ENCODE peak calls at places on chromosomes 5 and 9, in four cellular contexts. K is HCT116; N is colonic mucosa; J is effector memory CD4-positive, alpha-beta T cell. F is an unnamed sample.

GRCh38 chr5:137635521-137635921 is 100.4 kb downstream of the KLHL3 start:
- DNase-seq in K (no peak), N (no peak), J (no peak), F (no peak)

GRCh38 chr5:136686192-136686872 is 321.0 kb upstream of the TRPC7 start:
- DNase-seq in K (no peak), N (no peak), J (no peak), F (no peak)

GRCh38 chr9:130237071-130237470 is 28.5 kb upstream of the HMCN2 start:
- DNase-seq in K (no peak), N (no peak), J (no peak), F (no peak)

GRCh38 chr5:93675458-93676450 is 65.6 kb downstream of the POU5F2 start:
- DNase-seq in K (no peak), N (no peak), J (no peak), F (no peak)

GRCh38 chr9:134670042-134670525 is 28.5 kb downstream of the COL5A1 start:
- DNase-seq in K (no peak), N (no peak), J (no peak), F (no peak)

GRCh38 chr9:91395553-91396470 is 27.8 kb downstream of the NFIL3 start:
- DNase-seq in K (no peak), N (no peak), J (no peak), F (peak)

GRCh38 chr9:110429453-110429852 is 91.8 kb upstream of the TXNDC8 start:
- DNase-seq in K (no peak), N (no peak), J (no peak), F (no peak)

GRCh38 chr9:134725605-134725940 is 84.0 kb downstream of the COL5A1 start:
- DNase-seq in K (no peak), N (no peak), J (no peak), F (no peak)

GRCh38 chr9:121997791-121998190 is 95.3 kb downstream of the TTLL11 start:
- DNase-seq in K (no peak), N (no peak), J (no peak), F (no peak)

GRCh38 chr9:133237271-133237731 is 28.3 kb upstream of the OBP2B start:
- DNase-seq in K (no peak), N (no peak), J (no peak), F (no peak)

GRCh38 chr9:27497883-27498553 is 26.1 kb upstream of the IFNK start:
- DNase-seq in K (no peak), N (no peak), J (no peak), F (no peak)

GRCh38 chr5:77449277-77449676 is 42.8 kb downstream of the WDR41 start:
- DNase-seq in K (no peak), N (no peak), J (no peak), F (no peak)

GRCh38 chr5:134122530-134122929 is 8.0 kb downstream of the TCF7 start:
- DNase-seq in K (no peak), N (no peak), J (peak), F (no peak)

GRCh38 chr5:180898621-180899246 is at the start of gene BTNL8:
- DNase-seq in K (no peak), N (peak), J (no peak), F (no peak)

GRCh38 chr9:76730795-76731194 is 33.4 kb upstream of the PCA3 start:
- DNase-seq in K (no peak), N (no peak), J (no peak), F (no peak)

GRCh38 chr9:116288658-116289057 is 135.1 kb downstream of the PAPPA start:
- DNase-seq in K (no peak), N (no peak), J (no peak), F (no peak)

GRCh38 chr9:13478235-13478634 is 198.7 kb upstream of the MPDZ start:
- DNase-seq in K (no peak), N (no peak), J (no peak), F (no peak)

GRCh38 chr9:36187414-36187813 is 3.3 kb upstream of the CLTA start:
- DNase-seq in K (no peak), N (no peak), J (no peak), F (peak)

GRCh38 chr5:126098330-126099017 is 324.7 kb upstream of the GRAMD2B start:
- DNase-seq in K (no peak), N (no peak), J (no peak), F (no peak)

GRCh38 chr9:135218331-135219225 is 131.1 kb downstream of the OLFM1 start:
- DNase-seq in K (no peak), N (no peak), J (no peak), F (no peak)

GRCh38 chr9:133643362-133643755 is 7.2 kb downstream of the DBH start:
- DNase-seq in K (no peak), N (no peak), J (no peak), F (no peak)

GRCh38 chr5:171429543-171429910 is 10.1 kb downstream of the FGF18 start:
- DNase-seq in K (no peak), N (no peak), J (no peak), F (no peak)

GRCh38 chr9:35095175-35095574 is 1.2 kb downstream of the PIGO start:
- DNase-seq in K (no peak), N (no peak), J (no peak), F (no peak)
- H3K4me3 ChIP-seq in K (peak), N (no peak), J (no peak), F (peak)

DNA sequence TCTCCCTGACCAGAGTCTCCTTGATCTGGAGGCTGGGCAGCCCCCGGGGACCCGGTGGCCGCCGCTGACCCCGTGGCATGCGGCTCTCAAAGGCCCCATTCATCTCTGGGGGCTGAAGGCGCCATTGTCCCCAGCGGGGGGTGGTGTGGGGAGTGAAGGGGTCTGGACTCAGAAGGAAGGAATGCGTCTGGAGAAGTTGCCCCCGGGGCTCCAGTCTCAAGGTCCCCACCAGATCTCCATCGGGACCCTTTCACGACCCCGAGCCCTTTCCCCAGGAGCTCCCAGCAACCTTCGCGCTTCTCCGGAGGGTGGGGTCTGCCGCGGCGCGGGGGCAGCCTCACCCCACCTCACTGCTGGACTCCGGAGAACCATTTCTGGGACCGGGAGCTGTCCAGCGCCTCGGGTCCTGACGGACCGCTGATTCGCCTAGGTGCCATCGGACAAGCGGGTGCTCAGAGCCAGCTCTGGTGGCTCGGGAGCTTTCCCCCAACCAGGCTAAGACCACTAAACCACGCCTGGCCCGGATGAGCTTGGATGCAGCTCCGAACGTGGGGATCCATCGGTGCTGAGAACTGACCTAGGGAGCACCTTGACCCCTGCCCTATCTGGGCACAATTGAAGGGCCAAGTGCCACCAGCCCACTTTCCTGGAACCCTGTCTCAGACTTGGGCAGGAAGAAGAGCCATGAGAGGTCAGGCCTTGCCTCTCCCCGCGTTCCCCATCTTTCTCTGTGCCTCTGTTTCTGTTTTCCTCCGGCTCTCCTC is 5.2 kb upstream of the PCDH1 start:
- DNase-seq in K (no peak), N (no peak), J (no peak), F (no peak)
- H3K4me3 ChIP-seq in K (no peak), N (no peak), J (no peak), F (no peak)

DNA sequence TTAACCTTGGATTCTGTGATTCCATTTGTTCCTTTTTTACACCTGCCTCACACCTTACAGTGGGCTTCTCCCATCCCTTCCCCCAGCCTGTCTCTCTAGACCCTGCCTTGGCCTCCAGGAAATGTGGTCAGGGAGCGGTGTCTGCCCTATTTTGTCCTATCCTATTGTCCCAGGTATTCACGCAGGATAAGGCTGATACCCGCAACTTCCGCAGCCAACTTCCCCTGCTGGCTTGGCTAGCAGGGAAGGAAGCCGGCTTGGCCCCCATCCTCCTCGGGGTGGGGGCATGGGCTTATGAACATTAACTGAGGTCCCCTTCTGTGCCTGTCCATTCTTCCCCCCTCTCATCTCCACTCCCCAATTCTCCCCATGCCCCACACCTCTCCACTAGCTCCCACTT is 3.5 kb downstream of the CSF1R start:
- DNase-seq in K (no peak), N (peak), J (no peak), F (no peak)
- H3K4me3 ChIP-seq in K (no peak), N (no peak), J (no peak), F (no peak)

GRCh38 chr5:37833990-37834389 is 5.9 kb downstream of the GDNF start:
- DNase-seq in K (no peak), N (no peak), J (no peak), F (no peak)

GRCh38 chr5:37836173-37837100 is 3.4 kb downstream of the GDNF start:
- DNase-seq in K (no peak), N (no peak), J (no peak), F (no peak)

GRCh38 chr5:37835400-37835973 is 4.4 kb downstream of the GDNF start:
- DNase-seq in K (no peak), N (no peak), J (no peak), F (no peak)

GRCh38 chr5:37837101-37838032 is 2.5 kb downstream of the GDNF start:
- DNase-seq in K (peak), N (peak), J (no peak), F (no peak)

DNA sequence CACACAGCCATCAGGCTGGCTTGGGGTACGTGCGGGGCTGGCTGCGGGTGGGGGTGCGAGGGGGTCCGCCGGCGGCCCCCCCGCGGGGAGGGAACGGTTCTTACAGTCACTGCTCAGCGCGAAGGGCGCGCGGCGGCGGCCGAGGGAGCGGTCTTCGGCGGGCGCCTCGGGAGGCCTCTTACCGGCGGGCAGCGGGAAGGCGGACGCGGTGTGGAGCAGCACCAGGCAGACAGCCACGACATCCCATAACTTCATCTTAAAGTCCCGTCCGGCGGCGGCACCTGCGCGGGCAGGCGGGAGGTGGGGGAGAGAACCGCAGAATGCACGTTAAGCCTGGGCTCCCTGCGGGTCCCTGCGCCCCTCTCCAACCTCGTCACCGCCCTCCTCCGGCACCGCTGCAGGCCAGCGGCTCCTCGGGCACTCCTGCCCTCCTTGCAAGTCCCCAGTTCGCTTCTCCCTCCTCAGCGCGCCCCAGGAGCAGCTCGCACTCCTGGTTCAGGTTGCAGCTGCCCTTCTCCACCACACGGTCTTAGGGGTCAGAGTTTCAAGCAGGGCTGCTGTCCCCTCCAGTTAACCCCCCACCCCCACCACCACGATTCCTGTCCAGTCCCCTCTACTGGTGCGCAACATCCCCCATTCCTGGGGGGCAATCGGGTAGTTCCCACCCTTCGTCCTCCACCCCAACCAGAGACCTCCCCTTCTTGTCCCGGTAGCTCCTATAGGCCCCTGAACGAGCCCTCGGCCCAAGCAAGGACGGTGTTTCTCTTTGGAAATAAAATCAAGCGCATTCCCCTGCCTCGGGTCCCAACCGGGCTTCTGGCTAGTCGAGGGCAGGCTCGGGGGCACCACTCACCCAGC is 5.1 kb downstream of the GDNF start:
- DNase-seq in K (no peak), N (no peak), J (no peak), F (no peak)
- H3K4me3 ChIP-seq in K (no peak), N (peak), J (no peak), F (no peak)

GRCh38 chr5:120919017-120919416 is 454.9 kb downstream of the PRR16 start:
- DNase-seq in K (no peak), N (no peak), J (no peak), F (no peak)
- H3K4me3 ChIP-seq in K (no peak), N (no peak), J (no peak), F (no peak)

GRCh38 chr5:131022811-131023210 is 142.2 kb downstream of the HINT1 start:
- DNase-seq in K (no peak), N (no peak), J (no peak), F (no peak)

DNA sequence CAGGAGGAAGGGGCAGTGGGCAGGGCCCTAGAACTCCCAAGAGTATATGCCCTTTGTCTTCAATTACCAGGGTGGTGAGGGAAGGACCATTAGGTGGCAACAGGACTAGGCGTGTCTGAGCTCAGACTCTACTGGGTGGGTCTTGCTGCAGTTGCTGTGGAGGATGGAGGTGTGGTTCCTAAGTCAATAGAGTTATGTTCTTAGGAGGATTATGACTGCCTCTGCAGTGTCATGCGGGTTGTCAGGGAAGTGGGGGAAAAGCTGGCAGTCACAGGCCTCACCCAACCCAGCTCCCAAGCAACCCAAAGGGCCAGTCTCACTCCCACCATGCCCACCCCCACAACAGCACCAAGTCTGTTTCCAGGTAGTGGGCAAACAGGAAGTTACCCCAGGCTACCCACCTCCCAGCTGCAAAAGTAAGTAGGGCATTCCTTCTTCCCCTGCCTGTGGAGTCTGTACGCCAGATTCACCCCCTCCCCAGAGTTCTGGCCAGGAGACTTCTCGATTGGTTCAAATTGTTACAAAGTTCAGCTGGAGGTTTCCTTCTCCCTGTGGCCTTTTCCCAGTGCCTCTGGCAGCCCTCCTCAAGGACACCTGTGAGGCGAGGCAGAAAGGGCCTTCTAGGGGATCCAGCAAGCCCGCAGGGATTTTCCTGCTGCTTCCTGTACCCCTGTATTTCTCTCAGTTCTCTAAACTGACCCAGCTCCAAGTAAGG is 145.3 kb downstream of the HINT1 start:
- DNase-seq in K (no peak), N (peak), J (no peak), F (no peak)
- H3K4me3 ChIP-seq in K (no peak), N (no peak), J (no peak), F (no peak)

GRCh38 chr5:172556262-172556661 is 84.8 kb upstream of the NEURL1B start:
- DNase-seq in K (no peak), N (no peak), J (no peak), F (no peak)

GRCh38 chr5:172556971-172557461 is 84.0 kb upstream of the NEURL1B start:
- DNase-seq in K (no peak), N (peak), J (no peak), F (no peak)

GRCh38 chr5:172558076-172558990 is 82.7 kb upstream of the NEURL1B start:
- DNase-seq in K (no peak), N (no peak), J (no peak), F (no peak)

GRCh38 chr5:172561151-172561550 is 79.9 kb upstream of the NEURL1B start:
- DNase-seq in K (no peak), N (no peak), J (no peak), F (no peak)

GRCh38 chr5:172559004-172559932 is 81.8 kb upstream of the NEURL1B start:
- DNase-seq in K (peak), N (peak), J (no peak), F (no peak)
- H3K4me3 ChIP-seq in K (no peak), N (no peak), J (no peak), F (no peak)

F was measured in GM12878.